ENCODE peak calls at places on chromosomes 16 and 17, in nine cellular contexts. Y, C, W, J, Q, G, F, Z and A are unnamed samples.

GRCh38 chr17:32341141-32341856 is 674 bp downstream of the C17orf75 start:
- DNase-seq in J (peak), F (no peak), Z (no peak), G (peak), C (peak), Q (no peak), W (no peak), Y (peak), A (peak)

GRCh38 chr16:53057658-53058057 is 2.9 kb downstream of the CHD9 start:
- DNase-seq in C (no peak), W (no peak), J (no peak), F (no peak), G (no peak), Q (no peak), Y (no peak), Z (no peak), A (no peak)

GRCh38 chr17:6713918-6714271 is 726 bp upstream of the SLC13A5 start:
- DNase-seq in G (no peak), J (no peak), F (no peak), Q (peak), W (no peak), Y (no peak), C (no peak), Z (peak), A (no peak)

GRCh38 chr17:82859431-82860403 is 19.9 kb upstream of the ZNF750 start:
- DNase-seq in W (peak), C (peak), Y (no peak), G (peak), F (no peak), Z (peak), J (peak), Q (no peak), A (peak)

GRCh38 chr16:783404-784161 is 4.6 kb downstream of the RPUSD1 start:
- DNase-seq in F (no peak), G (no peak), Y (no peak), Q (no peak), C (no peak), J (peak), W (no peak), Z (no peak), A (no peak)

GRCh38 chr17:38428643-38429371 is 543 bp downstream of the ARHGAP23 start:
- DNase-seq in Y (no peak), J (peak), Z (no peak), F (peak), W (peak), C (peak), Q (peak), G (no peak), A (no peak)

GRCh38 chr17:45942284-45942683 is 47.9 kb downstream of the MAPT start:
- DNase-seq in Q (no peak), C (peak), J (peak), Z (peak), W (no peak), G (no peak), Y (no peak), F (peak), A (no peak)

GRCh38 chr17:81143717-81144422 is 21.4 kb upstream of the PVALEF start:
- DNase-seq in W (no peak), J (no peak), G (no peak), Y (no peak), Z (no peak), Q (no peak), C (no peak), F (no peak), A (no peak)

GRCh38 chr17:16446338-16446983 is 31.1 kb downstream of the TRPV2 start:
- DNase-seq in J (no peak), Z (peak), G (no peak), Y (no peak), Q (peak), W (no peak), F (no peak), C (peak), A (no peak)

GRCh38 chr16:30983289-30983889 is 1.6 kb upstream of the HSD3B7 start:
- DNase-seq in Q (no peak), Y (no peak), Z (no peak), G (no peak), W (no peak), J (no peak), C (no peak), F (no peak), A (no peak)

GRCh38 chr16:4414187-4414909 is 2.0 kb downstream of the CORO7 start:
- DNase-seq in Q (no peak), F (no peak), Y (peak), Z (no peak), G (peak), J (no peak), W (no peak), C (no peak), A (peak)

GRCh38 chr17:51085150-51085805 is 35.4 kb downstream of the SPAG9 start:
- DNase-seq in Q (no peak), Y (no peak), F (no peak), G (no peak), J (peak), W (no peak), Z (no peak), C (peak), A (no peak)

GRCh38 chr17:78617371-78618061 is 40.3 kb upstream of the DNAH17 start:
- DNase-seq in W (no peak), J (no peak), C (no peak), Y (no peak), G (no peak), F (no peak), Q (no peak), Z (no peak), A (no peak)

GRCh38 chr16:14529010-14529669 is 100.9 kb downstream of the PARN start:
- DNase-seq in C (peak), Q (peak), F (peak), Y (peak), W (peak), G (peak), Z (peak), J (peak), A (no peak)